ENCODE peak calls at places on chromosomes 3 and 15, in four cellular contexts. Y is GM10248, F is ovary, B is B cell. H is an unnamed sample.

GRCh38 chr3:144866504-144866903 is 894.9 kb downstream of the DIPK2A start:
- DNase-seq in B (no peak), Y (no peak), F (no peak), H (no peak)

GRCh38 chr3:9193633-9194032 is 55.8 kb downstream of the SRGAP3 start:
- DNase-seq in B (no peak), Y (no peak), F (no peak), H (no peak)

GRCh38 chr3:15102256-15102655 is 3.3 kb upstream of the RBSN start:
- DNase-seq in B (no peak), Y (no peak), F (no peak), H (peak; percentile 89)

GRCh38 chr15:29337156-29337959 is 67.7 kb upstream of the NSMCE3 start:
- DNase-seq in F (no peak), B (no peak), Y (no peak), H (peak; percentile 7)

GRCh38 chr3:59866076-59866475 is 816.3 kb upstream of the CFAP20DC start:
- DNase-seq in F (no peak), B (no peak), Y (no peak), H (peak; percentile 2)

GRCh38 chr15:89221543-89221942 is at the start of gene RLBP1:
- DNase-seq in B (no peak), Y (no peak), F (no peak), H (peak; percentile 49)

GRCh38 chr3:30437172-30437571 is 169.2 kb upstream of the TGFBR2 start:
- DNase-seq in B (no peak), Y (no peak), F (no peak), H (peak; percentile 71)

GRCh38 chr15:101376615-101377395 is 81.8 kb upstream of the SNRPA1 start:
- DNase-seq in B (no peak), F (no peak), Y (no peak), H (no peak)

GRCh38 chr3:65814883-65815578 is 223.7 kb downstream of the MAGI1 start:
- DNase-seq in B (no peak), F (no peak), Y (no peak), H (no peak)

GRCh38 chr15:74937226-74937601 is 659 bp downstream of the COX5A start:
- DNase-seq in F (no peak), B (no peak), Y (no peak), H (peak; percentile 23)

GRCh38 chr15:82263350-82263749 is 732 bp downstream of the SAXO2 start:
- DNase-seq in Y (no peak), F (no peak), B (no peak), H (no peak)

GRCh38 chr3:37723585-37723984 is 138.1 kb upstream of the CTDSPL start:
- DNase-seq in Y (no peak), F (no peak), B (no peak), H (no peak)

GRCh38 chr3:173706630-173707029 is 309.1 kb downstream of the NLGN1 start:
- DNase-seq in Y (no peak), B (no peak), F (no peak), H (no peak)

GRCh38 chr3:46553154-46553553 is 12.9 kb downstream of the LRRC2 start:
- DNase-seq in Y (no peak), B (no peak), F (no peak), H (no peak)

GRCh38 chr3:123376451-123377172 is 72.3 kb downstream of the ADCY5 start:
- DNase-seq in F (no peak), B (no peak), Y (no peak), H (no peak)

GRCh38 chr3:32239638-32240550 is 1.4 kb downstream of the CMTM8 start:
- DNase-seq in B (peak; percentile 58), Y (peak; percentile 35), F (no peak), H (peak; percentile 35)

GRCh38 chr3:104750581-104750980 is 616.1 kb upstream of the ALCAM start:
- DNase-seq in B (no peak), F (no peak), Y (no peak), H (no peak)

GRCh38 chr15:57751177-57751800 is 44.8 kb downstream of the POLR2M start:
- DNase-seq in Y (peak; percentile 26), B (no peak), F (no peak), H (peak; percentile 51)

GRCh38 chr3:60542981-60543380 is 708.3 kb downstream of the FHIT start:
- DNase-seq in F (no peak), B (no peak), Y (no peak), H (no peak)

GRCh38 chr15:51403072-51403878 is 61.8 kb downstream of the GLDN start:
- DNase-seq in Y (no peak), F (no peak), B (peak; percentile 14), H (peak; percentile 65)

GRCh38 chr3:172580680-172581079 is 57.5 kb upstream of the TNFSF10 start:
- DNase-seq in B (no peak), Y (peak; percentile 24), F (no peak), H (no peak)

DNA sequence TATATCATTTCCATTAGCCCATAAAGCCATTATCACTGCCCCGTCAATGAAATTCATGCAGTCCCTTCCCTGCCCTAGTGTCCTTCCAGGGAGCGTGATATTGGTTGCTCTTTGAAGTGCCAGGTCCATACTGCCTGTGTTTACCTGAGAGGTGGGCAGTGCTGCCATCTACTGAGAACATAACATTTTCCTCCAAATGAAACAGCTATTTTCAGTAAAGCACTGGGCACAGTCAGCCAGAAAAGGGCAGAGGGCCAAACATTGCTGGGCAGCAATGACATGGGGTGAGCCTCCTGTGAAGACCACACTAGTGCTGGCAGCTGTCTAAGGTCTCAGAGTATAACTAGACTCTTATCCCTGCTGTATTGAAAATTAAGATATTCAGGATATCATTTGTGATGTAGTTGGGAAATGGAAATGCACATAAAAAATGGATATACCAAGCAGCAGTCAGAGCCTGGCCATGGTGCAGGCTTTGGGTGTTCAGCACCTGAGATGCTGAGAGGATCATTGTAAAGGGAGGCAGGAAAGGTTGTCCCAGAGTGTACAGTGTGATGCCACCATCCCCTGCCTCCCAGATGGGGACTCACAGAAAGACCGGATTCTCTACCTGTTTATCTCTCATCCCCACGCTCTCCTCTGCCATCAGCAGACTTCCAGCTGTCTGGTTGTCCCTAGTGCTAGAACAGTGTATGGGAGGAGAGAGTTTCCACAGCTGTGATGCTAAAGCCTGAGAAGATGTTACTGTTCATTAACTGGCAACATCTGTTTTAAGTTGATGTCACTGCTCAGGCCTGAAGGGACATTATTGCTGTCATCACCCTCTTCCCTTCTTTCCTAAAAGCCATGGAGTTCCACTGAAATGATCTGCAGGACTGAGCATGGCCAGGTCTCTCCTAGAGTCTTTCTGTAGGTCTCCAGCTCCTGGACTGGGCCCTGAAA is 108.8 kb downstream of the ARNT2 start:
- DNase-seq in B (no peak), Y (no peak), F (no peak), H (peak; percentile 28)
- TF ChIP-seq CTCF in B (no peak), Y (no peak), F (no peak), H (peak; percentile 29)

DNA sequence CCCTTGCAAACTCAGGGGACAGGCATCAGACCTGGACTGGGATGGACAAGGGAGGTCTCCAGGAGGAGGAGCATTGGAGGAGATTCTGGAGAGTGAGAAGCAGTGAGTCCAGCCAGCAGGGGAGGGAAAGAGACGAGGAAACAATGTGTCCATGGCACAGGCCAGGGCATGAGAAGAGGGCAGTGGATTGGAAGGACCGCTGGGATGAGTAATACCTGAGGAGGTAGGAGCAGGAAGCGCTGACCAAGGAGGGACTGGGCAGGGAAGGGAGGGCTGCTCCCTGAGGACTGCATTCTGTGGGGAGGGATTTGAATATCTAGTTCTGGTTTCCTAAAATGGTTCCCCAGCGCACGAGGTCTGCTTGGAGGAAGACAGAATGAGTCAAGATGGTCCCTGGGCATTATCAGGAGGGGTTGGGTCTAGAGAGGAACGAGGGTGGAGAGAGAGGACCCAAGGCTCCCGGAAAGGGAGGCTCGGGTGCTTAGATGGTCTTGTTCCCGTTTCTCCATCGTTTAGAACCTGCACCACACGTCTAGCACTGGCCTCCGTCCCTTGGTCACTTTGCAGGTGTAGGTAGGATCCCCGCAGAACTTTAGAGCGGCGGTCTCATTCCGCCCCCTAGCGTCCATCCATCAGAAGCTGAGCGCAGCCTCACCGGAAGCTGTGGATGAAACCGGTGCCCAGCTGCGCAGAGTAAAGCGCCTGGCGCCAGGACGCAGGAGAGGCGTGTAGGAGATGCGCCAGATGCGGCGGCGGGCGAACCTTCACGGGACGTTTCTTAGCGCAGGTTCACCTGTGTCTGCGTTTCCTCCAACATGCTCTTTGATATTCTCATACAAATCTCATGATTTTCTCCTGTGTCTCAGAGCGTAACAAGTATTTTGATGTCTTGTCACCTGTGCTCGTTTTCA is 190.7 kb upstream of the NDN start:
- DNase-seq in B (no peak), F (peak; percentile 49), Y (no peak), H (no peak)
- TF ChIP-seq CTCF in B (no peak), F (peak; percentile 52), Y (peak; percentile 25), H (no peak)

GRCh38 chr3:5041315-5041714 is 62.1 kb downstream of the BHLHE40 start:
- DNase-seq in B (no peak), Y (no peak), F (no peak), H (no peak)
- TF ChIP-seq CTCF in B (no peak), Y (no peak), F (no peak), H (no peak)

GRCh38 chr15:64092864-64093626 is 593 bp downstream of the CIAO2A start:
- DNase-seq in F (peak; percentile 30), B (peak; percentile 60), Y (peak; percentile 42), H (peak; percentile 36)
- TF ChIP-seq CTCF in F (no peak), B (no peak), Y (peak; percentile 38), H (no peak)

GRCh38 chr3:139044366-139045210 is at the start of gene PRR23C:
- DNase-seq in B (no peak), F (no peak), Y (no peak), H (no peak)
- TF ChIP-seq CTCF in B (no peak), F (no peak), Y (no peak), H (no peak)

GRCh38 chr3:79369306-79369705 is 398.5 kb downstream of the ROBO1 start:
- DNase-seq in F (no peak), B (no peak), Y (no peak), H (no peak)
- TF ChIP-seq CTCF in F (no peak), B (no peak), Y (no peak), H (no peak)

GRCh38 chr15:78620021-78620838 is 566 bp downstream of the CHRNA3 start:
- DNase-seq in F (no peak), Y (no peak), B (no peak), H (no peak)
- TF ChIP-seq CTCF in F (no peak), Y (no peak), B (no peak), H (no peak)

GRCh38 chr3:57464011-57464410 is 80.1 kb downstream of the DNAH12 start:
- DNase-seq in B (no peak), F (no peak), Y (no peak), H (no peak)

DNA sequence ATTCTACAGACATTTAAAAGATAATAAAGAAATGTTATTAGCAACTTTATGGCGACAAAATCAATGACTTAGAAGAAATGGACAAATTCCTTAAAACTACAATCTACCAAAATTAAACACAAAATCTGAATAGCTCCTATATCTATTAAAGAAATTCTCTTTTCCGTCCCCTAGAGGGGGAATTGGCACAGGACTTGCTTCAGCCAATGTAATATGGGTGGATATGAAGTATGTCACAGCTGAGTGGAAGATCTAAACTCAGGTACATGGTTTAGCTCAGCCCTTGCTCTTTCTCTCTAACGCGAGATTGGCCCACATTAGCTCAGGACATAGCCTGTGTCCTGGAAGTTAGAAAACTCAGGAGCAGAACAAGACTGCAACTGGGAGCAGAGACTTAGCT is 79.3 kb downstream of the DNAH12 start:
- DNase-seq in Y (no peak), F (no peak), B (no peak), H (peak; percentile 8)
- TF ChIP-seq CTCF in Y (no peak), F (no peak), B (no peak), H (no peak)

H was measured in MCF 10A.